ENCODE peak calls at places on chromosome 3, in six cellular contexts. L is kidney tubule cell; K is HCEC 1CT; I is stomach; X is stimulated activated CD8-positive, alpha-beta memory T cell treated with anti-CD3 and anti-CD28 coated beads, Interleukin-2, amount 100 ng/mL, for 48 hours; M is MCF 10A. S is an unnamed sample.

GRCh38 chr3:117444175-117444574 is 734.6 kb downstream of the TUSC7 start:
- DNase-seq in M (no peak), K (no peak), X (no peak), L (no peak), I (no peak), S (no peak)

GRCh38 chr3:113231391-113231790 is 20.0 kb downstream of the BOC start:
- DNase-seq in I (no peak), K (peak), L (peak), M (peak), X (no peak), S (peak)

GRCh38 chr3:178096955-178097354 is 439.3 kb upstream of the KCNMB2 start:
- DNase-seq in K (no peak), I (no peak), X (no peak), L (no peak), M (no peak), S (no peak)

GRCh38 chr3:44026224-44026865 is 215.3 kb upstream of the TOPAZ1 start:
- DNase-seq in I (no peak), M (peak), K (no peak), X (no peak), L (peak), S (no peak)

GRCh38 chr3:108959017-108959416 is 5.3 kb upstream of the GUCA1C start:
- DNase-seq in I (no peak), X (no peak), K (no peak), L (no peak), M (peak), S (no peak)

GRCh38 chr3:3015472-3016089 is 94.6 kb downstream of the IL5RA start:
- DNase-seq in X (no peak), L (peak), M (peak), I (no peak), K (no peak), S (peak)

GRCh38 chr3:45690331-45691035 is 1.3 kb downstream of the SACM1L start:
- DNase-seq in K (peak), I (no peak), M (no peak), X (no peak), L (no peak), S (no peak)

GRCh38 chr3:108489776-108490175 is 20.6 kb downstream of the MYH15 start:
- DNase-seq in X (no peak), M (peak), L (peak), I (no peak), K (peak), S (peak)

GRCh38 chr3:13333236-13333897 is 86.8 kb downstream of the NUP210 start:
- DNase-seq in K (no peak), X (no peak), I (no peak), L (no peak), M (no peak), S (no peak)

S was measured in IMR-90.